ENCODE peak calls at places on chromosome 1, in four cellular contexts. F is right cardiac atrium; P is H9; A is stimulated activated naive CD8-positive, alpha-beta T cell treated with anti-CD3 and anti-CD28 coated beads, Interleukin-15, amount 100 ng/mL, for 72 hours. U is an unnamed sample.

GRCh38 chr1:207499573-207499972 is 3.6 kb downstream of the CR1 start:
- DNase-seq in A (peak), P (peak), F (peak), U (peak)

GRCh38 chr1:79100385-79100784 is 93.9 kb upstream of the ADGRL4 start:
- DNase-seq in F (no peak), A (no peak), P (no peak), U (no peak)

GRCh38 chr1:172383541-172383940 is 36.9 kb upstream of the C1orf105 start:
- DNase-seq in F (no peak), A (no peak), P (no peak), U (no peak)

GRCh38 chr1:54324031-54324654 is 82.1 kb downstream of the SSBP3 start:
- DNase-seq in P (no peak), F (peak), A (no peak), U (no peak)

GRCh38 chr1:80825067-80825466 is 975.7 kb upstream of the ADGRL2 start:
- DNase-seq in F (no peak), P (no peak), A (no peak), U (no peak)

GRCh38 chr1:14970115-14970798 is 183.3 kb upstream of the TMEM51 start:
- DNase-seq in P (peak), A (peak), F (no peak), U (peak)

GRCh38 chr1:64366821-64367220 is 103.1 kb upstream of the CACHD1 start:
- DNase-seq in A (no peak), P (no peak), F (no peak), U (no peak)

GRCh38 chr1:172394167-172394751 is 26.2 kb upstream of the C1orf105 start:
- DNase-seq in P (no peak), A (peak), F (peak), U (no peak)

GRCh38 chr1:106222415-106222814 is 834.1 kb upstream of the PRMT6 start:
- DNase-seq in A (no peak), F (no peak), P (no peak), U (no peak)

GRCh38 chr1:21955058-21955457 is 17.9 kb upstream of the HSPG2 start:
- DNase-seq in P (no peak), A (no peak), F (peak), U (no peak)

GRCh38 chr1:30014031-30014430 is 709.4 kb downstream of the MATN1 start:
- DNase-seq in F (no peak), P (no peak), A (no peak), U (no peak)

GRCh38 chr1:5514519-5515183 is 477.6 kb downstream of the NPHP4 start:
- DNase-seq in F (peak), P (peak), A (peak), U (peak)

GRCh38 chr1:178137238-178137637 is 43.3 kb downstream of the RASAL2 start:
- DNase-seq in A (no peak), F (no peak), P (no peak), U (no peak)

GRCh38 chr1:119390499-119390898 is 21.9 kb downstream of the HAO2 start:
- DNase-seq in P (no peak), A (no peak), F (no peak), U (no peak)

GRCh38 chr1:9202240-9202870 is 32.2 kb upstream of the H6PD start:
- DNase-seq in F (no peak), P (no peak), A (no peak), U (no peak)

GRCh38 chr1:63868220-63868897 is 94.5 kb downstream of the ROR1 start:
- DNase-seq in P (no peak), A (no peak), F (no peak), U (no peak)

GRCh38 chr1:94727846-94728715 is 92.1 kb upstream of the SLC44A3 start:
- DNase-seq in A (no peak), F (no peak), P (no peak), U (no peak)

GRCh38 chr1:93411000-93411399 is 36.9 kb upstream of the FNBP1L start:
- DNase-seq in F (no peak), A (no peak), P (no peak), U (no peak)

GRCh38 chr1:27891196-27891889 is 19.0 kb downstream of the THEMIS2 start:
- DNase-seq in P (no peak), F (no peak), A (no peak), U (peak)

GRCh38 chr1:171014878-171015277 is 75.8 kb upstream of the FMO3 start:
- DNase-seq in F (no peak), A (no peak), P (no peak), U (no peak)